ENCODE peak calls at places on chromosomes 6 and 20, in nine cellular contexts. K is heart left ventricle; W is suprapubic skin; L is tibial artery; N is heart right ventricle; A is transverse colon; Q is CD8-positive, alpha-beta T cell; B is ascending aorta; U is WTC11. P is an unnamed sample.

GRCh38 chr20:14288341-14289330 is 48.8 kb downstream of the FLRT3 start:
- DNase-seq in L (no peak), U (no peak), A (no peak), B (no peak), W (no peak), N (no peak), Q (no peak), K (no peak), P (no peak)

GRCh38 chr6:11384531-11385309 is 152.3 kb upstream of the NEDD9 start:
- DNase-seq in L (no peak), A (no peak), Q (no peak), N (no peak), W (no peak), K (no peak), B (no peak), U (no peak), P (no peak)

GRCh38 chr6:164579035-164579434 is 730.4 kb downstream of the C6orf118 start:
- DNase-seq in U (no peak), N (no peak), B (no peak), Q (no peak), W (no peak), L (no peak), K (no peak), A (no peak), P (no peak)

GRCh38 chr6:32081676-32082075 is 27.5 kb downstream of the TNXB start:
- DNase-seq in Q (no peak), K (no peak), B (no peak), L (no peak), N (no peak), W (no peak), A (no peak), U (no peak), P (no peak)

GRCh38 chr20:24303393-24303792 is 166.0 kb upstream of the SYNDIG1 start:
- DNase-seq in W (no peak), L (no peak), K (no peak), N (no peak), B (no peak), U (no peak), Q (no peak), A (no peak), P (no peak)

GRCh38 chr20:19540401-19540800 is 217.7 kb upstream of the RIN2 start:
- DNase-seq in K (peak; percentile 15), U (no peak), B (no peak), Q (no peak), A (no peak), N (no peak), W (no peak), L (no peak), P (no peak)

GRCh38 chr6:79468116-79468515 is 69.1 kb downstream of the LCA5 start:
- DNase-seq in L (no peak), N (no peak), W (no peak), K (no peak), U (no peak), Q (no peak), B (no peak), A (no peak), P (no peak)

GRCh38 chr6:110341671-110342304 is 16.4 kb downstream of the METTL24 start:
- DNase-seq in W (no peak), K (no peak), U (peak; percentile 58), Q (no peak), N (no peak), A (no peak), L (no peak), B (no peak), P (peak; percentile 43)

GRCh38 chr20:25340380-25340779 is 50.3 kb downstream of the ABHD12 start:
- DNase-seq in N (no peak), W (no peak), K (no peak), A (no peak), U (no peak), L (no peak), Q (no peak), B (no peak), P (no peak)

GRCh38 chr20:25341716-25342680 is 48.6 kb downstream of the ABHD12 start:
- DNase-seq in A (no peak), Q (no peak), K (no peak), B (no peak), N (no peak), U (no peak), W (no peak), L (no peak), P (no peak)

GRCh38 chr20:25338112-25339023 is 52.3 kb downstream of the ABHD12 start:
- DNase-seq in K (no peak), L (no peak), B (no peak), W (no peak), Q (no peak), A (no peak), U (no peak), N (no peak), P (no peak)

GRCh38 chr20:25339608-25340007 is 51.0 kb downstream of the ABHD12 start:
- DNase-seq in W (no peak), N (no peak), L (no peak), A (peak; percentile 41), K (no peak), B (no peak), Q (no peak), U (no peak), P (no peak)

DNA sequence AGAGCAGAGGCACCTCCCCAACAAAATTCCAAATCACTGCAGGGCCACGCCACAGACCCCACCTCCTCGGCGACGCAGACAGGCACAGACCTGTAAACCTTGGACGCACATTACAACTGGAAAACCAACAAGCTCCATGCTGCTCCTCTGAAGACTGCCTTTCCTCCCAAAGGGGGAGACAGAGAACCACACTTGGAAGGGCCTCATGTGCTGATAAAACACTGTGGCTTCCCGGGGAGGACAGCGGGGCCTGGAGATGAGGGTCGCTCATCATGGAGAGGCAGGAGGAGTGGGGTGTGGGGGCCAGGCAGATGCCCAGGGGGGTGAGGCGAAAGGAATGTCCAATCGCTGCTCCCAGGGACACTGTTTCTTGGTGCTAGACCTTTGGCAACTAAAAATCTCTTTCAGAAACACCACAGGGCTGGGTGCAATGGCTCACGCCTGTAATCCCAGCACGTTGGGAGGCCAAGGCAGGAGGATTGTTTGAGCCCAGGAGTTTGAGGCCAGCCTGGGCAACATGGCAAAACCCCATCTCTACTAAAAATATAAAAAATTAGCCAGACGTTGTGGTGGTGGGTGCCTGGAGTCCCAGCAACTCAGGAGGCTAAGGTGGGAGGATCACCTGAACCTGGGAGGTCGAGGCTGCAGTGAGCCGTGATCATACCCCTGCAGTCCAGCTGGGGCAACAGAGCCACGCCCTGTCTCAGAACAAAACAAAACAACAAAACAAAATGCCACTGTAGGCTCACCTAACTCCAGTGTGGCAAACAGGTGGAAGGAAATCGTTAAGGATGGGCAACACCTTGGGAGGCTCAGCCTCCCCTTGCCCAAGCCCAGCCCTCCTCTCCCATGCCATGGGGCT is 53.8 kb downstream of the ABHD12 start:
- DNase-seq in U (peak; percentile 53), K (no peak), L (no peak), B (no peak), N (no peak), A (no peak), W (no peak), Q (no peak), P (no peak)
- TF ChIP-seq CTCF in U (no peak), K (peak; percentile 39), L (no peak), B (peak; percentile 33), N (peak; percentile 50), A (peak; percentile 22), W (peak; percentile 19), Q (no peak), P (peak; percentile 45)

GRCh38 chr20:46056027-46056833 is 27.2 kb downstream of the SLC12A5 start:
- DNase-seq in N (no peak), W (no peak), U (no peak), K (no peak), Q (no peak), A (no peak), L (no peak), B (no peak), P (no peak)

GRCh38 chr20:46058656-46059281 is 29.8 kb downstream of the SLC12A5 start:
- DNase-seq in K (no peak), B (no peak), L (no peak), W (no peak), A (no peak), N (no peak), U (peak; percentile 65), Q (no peak), P (peak; percentile 32)

GRCh38 chr20:46060301-46060881 is 29.4 kb downstream of the NCOA5 start:
- DNase-seq in A (no peak), L (no peak), B (peak; percentile 48), W (no peak), U (no peak), Q (no peak), K (no peak), N (no peak), P (no peak)

GRCh38 chr20:46056970-46057855 is 28.2 kb downstream of the SLC12A5 start:
- DNase-seq in B (no peak), N (peak; percentile 57), U (peak; percentile 83), Q (no peak), L (no peak), K (peak; percentile 53), A (no peak), W (no peak), P (peak; percentile 65)

DNA sequence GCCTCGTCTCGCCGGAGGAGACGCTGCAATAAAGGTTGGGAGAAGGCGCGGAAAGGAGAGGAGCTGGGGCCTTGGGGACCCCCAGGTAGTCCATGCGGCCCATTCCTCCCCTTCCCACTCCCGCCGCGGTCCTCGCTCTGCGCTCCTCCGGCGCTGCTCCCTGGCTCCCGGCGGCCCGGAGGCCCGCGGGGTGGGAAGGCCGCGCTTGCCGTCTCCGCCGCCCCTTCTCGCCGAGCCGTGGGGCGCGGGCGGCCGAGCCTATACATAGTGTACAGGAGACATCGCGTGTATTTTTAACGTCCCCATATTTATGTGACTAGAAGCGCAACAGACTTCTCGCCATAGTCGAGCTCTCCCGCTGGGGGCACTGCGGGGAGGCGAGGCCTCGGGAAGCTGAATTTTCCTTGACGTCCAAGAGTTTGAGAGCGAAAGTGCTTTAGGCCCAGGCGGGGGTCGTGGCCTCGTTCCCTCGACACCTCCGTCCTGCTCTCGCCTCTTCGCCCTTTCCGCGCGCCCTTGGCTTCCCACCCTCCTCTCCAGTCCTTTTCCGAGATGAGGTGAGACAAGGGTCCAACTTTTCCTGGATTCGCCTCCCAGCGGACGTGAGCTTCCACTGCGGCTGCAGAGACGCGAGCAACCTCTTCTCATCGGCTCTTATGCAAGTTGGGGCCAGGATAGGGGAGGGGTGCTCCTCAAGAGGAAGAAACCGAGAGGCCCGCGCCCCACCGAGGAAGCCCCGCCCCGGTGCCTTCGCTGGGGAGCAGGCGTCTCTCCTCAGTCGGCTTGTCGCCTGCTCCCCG is 29.0 kb downstream of the SLC12A5 start:
- DNase-seq in K (peak; percentile 44), A (peak; percentile 16), N (peak; percentile 55), W (no peak), U (peak; percentile 79), Q (no peak), L (peak; percentile 74), B (peak; percentile 69), P (peak; percentile 45)
- TF ChIP-seq CTCF in K (no peak), A (no peak), N (peak; percentile 40), W (peak; percentile 7), U (no peak), Q (no peak), L (peak; percentile 7), B (peak; percentile 29), P (peak; percentile 61)

GRCh38 chr6:54697423-54697822 is 149.1 kb upstream of the FAM83B start:
- DNase-seq in W (no peak), U (no peak), Q (no peak), B (no peak), L (no peak), K (no peak), A (no peak), N (no peak), P (no peak)
- TF ChIP-seq CTCF in W (no peak), U (no peak), Q (no peak), B (peak; percentile 10), L (no peak), K (no peak), A (no peak), N (no peak), P (peak; percentile 48)

DNA sequence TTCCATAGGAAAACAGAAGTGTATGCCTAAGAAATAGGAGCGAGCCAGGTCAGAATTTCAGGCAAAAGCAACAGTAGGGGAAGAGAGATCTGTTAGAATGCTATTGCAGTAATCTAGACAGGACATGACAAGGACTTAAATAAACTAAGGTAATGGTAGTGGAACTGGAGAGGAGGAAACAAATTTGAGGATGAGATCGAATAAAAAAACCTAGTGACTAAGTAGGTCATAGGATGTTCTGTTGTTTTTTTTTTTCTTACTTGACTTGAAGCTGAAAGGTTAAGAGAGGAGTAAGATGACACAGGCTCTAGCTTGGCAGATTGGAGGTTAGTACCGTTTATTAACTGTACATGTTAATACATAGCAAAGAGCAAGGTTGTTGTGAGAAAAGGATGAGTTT is 28.6 kb downstream of the ORC3 start:
- DNase-seq in K (no peak), N (no peak), B (no peak), A (no peak), L (no peak), U (no peak), Q (no peak), W (no peak), P (no peak)
- TF ChIP-seq CTCF in K (no peak), N (no peak), B (no peak), A (no peak), L (no peak), U (no peak), Q (no peak), W (no peak), P (no peak)